ENCODE peak calls at places on chromosome 18, in four cellular contexts. G is SK-N-SH, X is Panc1, F is esophagus squamous epithelium. J is an unnamed sample.

GRCh38 chr18:49625021-49625691 is 63.3 kb downstream of the LIPG start:
- DNase-seq in X (no peak), G (no peak), F (no peak), J (no peak)

GRCh38 chr18:9428862-9429661 is 46.3 kb upstream of the RALBP1 start:
- DNase-seq in X (no peak), G (no peak), F (no peak), J (peak)

GRCh38 chr18:6249110-6249680 is 165.5 kb downstream of the L3MBTL4 start:
- DNase-seq in X (no peak), G (no peak), F (no peak), J (no peak)

GRCh38 chr18:10235553-10235952 is 218.9 kb upstream of the APCDD1 start:
- DNase-seq in F (no peak), G (no peak), X (no peak), J (no peak)

GRCh38 chr18:75548353-75548752 is 120.8 kb upstream of the SMIM21 start:
- DNase-seq in G (peak), X (no peak), F (no peak), J (no peak)

GRCh38 chr18:6866552-6866951 is 137.0 kb downstream of the ARHGAP28 start:
- DNase-seq in F (no peak), X (no peak), G (no peak), J (no peak)

GRCh38 chr18:48600746-48601090 is 61.9 kb downstream of the CTIF start:
- DNase-seq in X (no peak), G (no peak), F (no peak), J (peak)

GRCh38 chr18:39946623-39947061 is 2008.4 kb upstream of the PIK3C3 start:
- DNase-seq in F (no peak), G (no peak), X (no peak), J (peak)

GRCh38 chr18:45521151-45521550 is 94.1 kb upstream of the SLC14A2 start:
- DNase-seq in X (no peak), F (no peak), G (no peak), J (peak)

GRCh38 chr18:58195278-58195721 is 151.3 kb downstream of the NEDD4L start:
- DNase-seq in G (no peak), F (no peak), X (no peak), J (no peak)

GRCh38 chr18:7272268-7273049 is 41.6 kb downstream of the LRRC30 start:
- DNase-seq in F (no peak), X (no peak), G (peak), J (peak)

GRCh38 chr18:43830905-43831304 is 553.6 kb upstream of the SYT4 start:
- DNase-seq in G (no peak), X (no peak), F (no peak), J (peak)

GRCh38 chr18:5447442-5447841 is 96.4 kb downstream of the EPB41L3 start:
- DNase-seq in X (no peak), G (no peak), F (no peak), J (no peak)

GRCh38 chr18:4264347-4264791 is 190.7 kb downstream of the DLGAP1 start:
- DNase-seq in X (no peak), F (no peak), G (no peak), J (peak)

GRCh38 chr18:6943143-6943542 is 174.5 kb downstream of the LAMA1 start:
- DNase-seq in F (no peak), X (no peak), G (no peak), J (no peak)

GRCh38 chr18:58297198-58297597 is 253.2 kb downstream of the NEDD4L start:
- DNase-seq in F (no peak), G (no peak), X (no peak), J (peak)

GRCh38 chr18:43277164-43277600 is at the start of gene SYT4:
- DNase-seq in G (peak), X (no peak), F (no peak), J (peak)

GRCh38 chr18:48833701-48834394 is 116.9 kb downstream of the SMAD7 start:
- DNase-seq in X (no peak), G (no peak), F (no peak), J (peak)

GRCh38 chr18:9720327-9720726 is 12.2 kb downstream of the RAB31 start:
- DNase-seq in G (no peak), F (no peak), X (no peak), J (no peak)

GRCh38 chr18:44180683-44181082 is 500.0 kb upstream of the SETBP1 start:
- DNase-seq in G (no peak), X (no peak), F (no peak), J (peak)

GRCh38 chr18:55763298-55763697 is 175.3 kb upstream of the TCF4 start:
- DNase-seq in X (peak), G (no peak), F (no peak), J (no peak)

GRCh38 chr18:13112982-13113381 is 105.6 kb upstream of the LDLRAD4 start:
- DNase-seq in X (no peak), G (peak), F (no peak), J (peak)
- TF ChIP-seq CTCF in X (peak), G (peak), F (peak), J (peak)

GRCh38 chr18:26655010-26655613 is 106.8 kb upstream of the KCTD1 start:
- DNase-seq in X (no peak), G (no peak), F (no peak), J (peak)

GRCh38 chr18:26655614-26656400 is 107.5 kb upstream of the KCTD1 start:
- DNase-seq in F (no peak), X (no peak), G (peak), J (peak)

GRCh38 chr18:26656401-26656943 is 108.1 kb upstream of the KCTD1 start:
- DNase-seq in X (no peak), F (no peak), G (peak), J (no peak)

GRCh38 chr18:26652501-26652900 is 104.1 kb upstream of the KCTD1 start:
- DNase-seq in F (no peak), G (no peak), X (no peak), J (no peak)

GRCh38 chr18:26654173-26655009 is 106.0 kb upstream of the KCTD1 start:
- DNase-seq in F (no peak), X (no peak), G (no peak), J (no peak)
- TF ChIP-seq CTCF in F (no peak), X (peak), G (no peak), J (no peak)

GRCh38 chr18:62245699-62246098 is 58.6 kb downstream of the RELCH start:
- DNase-seq in X (no peak), G (peak), F (no peak), J (no peak)
- TF ChIP-seq CTCF in X (no peak), G (peak), F (no peak), J (no peak)

GRCh38 chr18:3119401-3120323 is 100.1 kb downstream of the MYOM1 start:
- DNase-seq in F (no peak), G (no peak), X (peak), J (no peak)
- TF ChIP-seq CTCF in F (no peak), G (no peak), X (no peak), J (no peak)

DNA sequence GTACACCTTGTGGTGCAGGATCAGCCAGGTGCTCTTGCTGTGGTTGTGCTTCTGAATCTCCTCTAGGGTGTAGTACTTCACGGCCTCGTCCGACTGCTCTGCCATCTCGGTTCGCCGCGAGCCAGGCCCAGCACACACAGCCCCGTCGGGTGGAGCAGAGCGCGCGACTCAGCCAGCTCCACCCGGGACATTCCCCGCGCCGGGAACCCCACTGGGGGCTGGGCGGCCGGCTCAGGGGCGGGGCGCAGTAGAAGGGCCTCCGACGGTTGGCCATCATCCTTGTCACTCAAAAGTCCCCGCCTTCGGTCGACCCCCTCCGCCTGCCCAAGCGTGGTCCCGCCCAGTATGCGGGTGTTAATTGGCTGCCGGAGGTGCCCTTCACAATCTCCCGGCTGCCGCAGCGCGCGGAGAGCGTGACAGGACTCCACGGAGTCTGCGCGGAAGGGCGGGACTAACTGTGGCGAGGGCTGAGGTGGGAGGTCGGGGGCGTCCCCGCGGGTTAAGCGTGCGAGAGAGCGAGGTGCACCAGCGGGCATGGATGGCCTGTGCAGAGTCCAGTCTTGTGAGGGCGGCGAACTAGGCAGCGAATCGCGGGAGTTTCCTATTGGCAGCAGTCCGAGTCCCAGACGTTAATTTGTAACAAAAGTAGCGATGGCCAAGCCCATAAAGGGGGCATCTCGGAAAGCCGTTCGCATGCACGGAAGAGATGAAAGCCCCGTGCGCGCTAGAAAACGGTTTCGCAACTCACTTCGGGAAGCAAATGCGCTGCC is at the start of gene CYB5A:
- DNase-seq in F (peak), G (peak), X (peak), J (peak)
- TF ChIP-seq CTCF in F (no peak), G (no peak), X (no peak), J (no peak)

GRCh38 chr18:31513189-31513907 is 15.4 kb downstream of the DSG2 start:
- DNase-seq in F (no peak), G (no peak), X (no peak), J (peak)

GRCh38 chr18:31509571-31509970 is 11.6 kb downstream of the DSG2 start:
- DNase-seq in X (no peak), F (no peak), G (no peak), J (no peak)

GRCh38 chr18:31512203-31512764 is 14.3 kb downstream of the DSG2 start:
- DNase-seq in F (no peak), G (no peak), X (no peak), J (peak)

GRCh38 chr18:31510319-31510718 is 12.3 kb downstream of the DSG2 start:
- DNase-seq in G (no peak), X (no peak), F (no peak), J (no peak)

DNA sequence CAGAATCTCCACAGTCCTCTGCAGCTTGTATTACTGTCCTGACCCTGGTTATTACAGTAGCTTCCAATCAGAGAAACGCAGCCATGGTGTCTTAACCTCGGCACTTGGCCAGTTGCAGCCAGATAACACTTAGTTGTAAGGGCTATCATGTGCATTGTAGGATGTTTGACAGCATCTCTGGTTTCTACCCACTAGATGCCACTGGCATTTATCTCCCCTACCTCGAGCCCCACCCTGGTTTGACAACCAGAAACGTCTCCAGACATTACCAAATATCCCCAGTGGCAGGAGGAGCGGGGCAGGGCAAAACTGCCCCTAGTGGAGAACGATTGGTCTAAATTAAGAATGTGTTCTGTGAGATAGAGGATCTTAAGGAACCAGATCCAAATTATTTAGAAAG is 13.1 kb downstream of the DSG2 start:
- DNase-seq in X (peak), G (no peak), F (no peak), J (no peak)
- TF ChIP-seq CTCF in X (peak), G (no peak), F (peak), J (no peak)

J was measured in cardiac fibroblast.